ENCODE peak calls at places on chromosomes 3 and 15, in six cellular contexts. U is prostate gland, P is fibroblast of lung, J is substantia nigra, I is A549, M is aorta. A is an unnamed sample.

GRCh38 chr3:147388395-147389264 is 17.7 kb downstream of the ZIC4 start:
- DNase-seq in U (no peak), P (no peak), J (no peak), I (no peak), M (no peak), A (no peak)

GRCh38 chr15:93307513-93307912 is 218.5 kb upstream of the RGMA start:
- DNase-seq in U (no peak), P (no peak), J (no peak), I (no peak), M (no peak), A (no peak)

GRCh38 chr3:194075088-194075615 is 60.8 kb upstream of the HES1 start:
- DNase-seq in U (no peak), P (no peak), J (no peak), I (peak), M (no peak), A (no peak)

GRCh38 chr15:90911302-90911623 is 8.2 kb downstream of the MAN2A2 start:
- DNase-seq in U (no peak), P (no peak), J (no peak), I (no peak), M (no peak), A (no peak)

GRCh38 chr3:120147072-120147871 is 53.0 kb upstream of the GSK3B start:
- DNase-seq in U (peak), P (no peak), J (no peak), I (peak), M (no peak), A (peak)

GRCh38 chr3:186732169-186732766 is 15.1 kb downstream of the KNG1 start:
- DNase-seq in U (no peak), P (no peak), J (no peak), I (no peak), M (no peak), A (no peak)

GRCh38 chr3:14124223-14124614 is 451 bp downstream of the CHCHD4 start:
- DNase-seq in U (no peak), P (peak), J (peak), I (peak), M (peak), A (no peak)

GRCh38 chr3:188690932-188691331 is 480.8 kb upstream of the TPRG1 start:
- DNase-seq in U (no peak), P (no peak), J (no peak), I (no peak), M (no peak), A (no peak)

GRCh38 chr3:185318136-185318535 is 44.8 kb upstream of the MAP3K13 start:
- DNase-seq in U (no peak), P (no peak), J (no peak), I (peak), M (no peak), A (peak)

GRCh38 chr15:75531041-75531450 is 48.1 kb downstream of the PTPN9 start:
- DNase-seq in U (peak), P (peak), J (peak), I (no peak), M (peak), A (no peak)

GRCh38 chr15:66634540-66634939 is 67.5 kb upstream of the SMAD6 start:
- DNase-seq in U (no peak), P (no peak), J (no peak), I (no peak), M (no peak), A (no peak)

GRCh38 chr3:18351823-18352744 is 73.1 kb downstream of the SATB1 start:
- DNase-seq in U (peak), P (no peak), J (no peak), I (no peak), M (no peak), A (no peak)

GRCh38 chr3:60391292-60391691 is 860.0 kb downstream of the FHIT start:
- DNase-seq in U (no peak), P (peak), J (no peak), I (no peak), M (no peak), A (no peak)

GRCh38 chr3:99410789-99411311 is 227.5 kb upstream of the COL8A1 start:
- DNase-seq in U (no peak), P (peak), J (no peak), I (no peak), M (no peak), A (no peak)

GRCh38 chr3:157091096-157091833 is 68.7 kb downstream of the CCNL1 start:
- DNase-seq in U (no peak), P (no peak), J (no peak), I (no peak), M (no peak), A (no peak)

GRCh38 chr3:188316021-188316722 is 162.2 kb downstream of the LPP start:
- DNase-seq in U (no peak), P (peak), J (no peak), I (no peak), M (no peak), A (no peak)

GRCh38 chr3:99365396-99365795 is 273.0 kb upstream of the COL8A1 start:
- DNase-seq in U (no peak), P (no peak), J (no peak), I (no peak), M (no peak), A (no peak)

GRCh38 chr15:43518073-43518761 is 809 bp downstream of the MAP1A start:
- DNase-seq in U (no peak), P (peak), J (peak), I (no peak), M (no peak), A (no peak)

GRCh38 chr3:112437146-112438022 is 61.9 kb downstream of the BTLA start:
- DNase-seq in U (no peak), P (peak), J (no peak), I (peak), M (no peak), A (peak)

GRCh38 chr15:72179950-72180581 is 17.5 kb downstream of the GRAMD2A start:
- DNase-seq in U (no peak), P (no peak), J (peak), I (peak), M (peak), A (no peak)

GRCh38 chr3:119609301-119609700 is 11.6 kb downstream of the PLA1A start:
- DNase-seq in U (no peak), P (no peak), J (no peak), I (no peak), M (no peak), A (no peak)

GRCh38 chr3:71466483-71466882 is 117.0 kb downstream of the FOXP1 start:
- DNase-seq in U (no peak), P (no peak), J (peak), I (peak), M (no peak), A (no peak)

GRCh38 chr15:63491116-63491817 is 13.1 kb upstream of the USP3 start:
- DNase-seq in U (no peak), P (no peak), J (no peak), I (no peak), M (no peak), A (no peak)

GRCh38 chr3:132236701-132237651 is 80.2 kb upstream of the ACP3 start:
- DNase-seq in U (no peak), P (peak), J (no peak), I (no peak), M (no peak), A (no peak)

GRCh38 chr15:92393287-92393993 is at the start of gene ST8SIA2:
- DNase-seq in U (no peak), P (peak), J (no peak), I (peak), M (no peak), A (no peak)

GRCh38 chr3:108100906-108101305 is 10.1 kb upstream of the CD47 start:
- DNase-seq in U (no peak), P (no peak), J (no peak), I (no peak), M (no peak), A (no peak)

GRCh38 chr3:16587703-16588070 is 17.5 kb downstream of the DAZL start:
- DNase-seq in U (no peak), P (peak), J (no peak), I (no peak), M (no peak), A (no peak)

GRCh38 chr15:31077181-31077580 is 24.3 kb downstream of the TRPM1 start:
- DNase-seq in U (no peak), P (no peak), J (no peak), I (no peak), M (no peak), A (no peak)
- H3K27ac ChIP-seq in U (no peak), P (no peak), J (no peak), I (no peak), M (no peak), A (no peak)

GRCh38 chr15:78247895-78248294 is 13.5 kb upstream of the ACSBG1 start:
- DNase-seq in U (no peak), P (no peak), J (no peak), I (no peak), M (no peak), A (no peak)
- H3K27ac ChIP-seq in U (no peak), P (no peak), J (no peak), I (no peak), M (no peak), A (no peak)

GRCh38 chr3:29345923-29346322 is 65.1 kb downstream of the RBMS3 start:
- DNase-seq in U (no peak), P (no peak), J (no peak), I (no peak), M (no peak), A (no peak)

GRCh38 chr3:29346828-29347227 is 66.0 kb downstream of the RBMS3 start:
- DNase-seq in U (no peak), P (peak), J (no peak), I (no peak), M (no peak), A (no peak)

GRCh38 chr3:29349049-29349448 is 68.2 kb downstream of the RBMS3 start:
- DNase-seq in U (no peak), P (no peak), J (no peak), I (no peak), M (no peak), A (no peak)

GRCh38 chr3:29347412-29347811 is 66.5 kb downstream of the RBMS3 start:
- DNase-seq in U (no peak), P (no peak), J (no peak), I (no peak), M (no peak), A (no peak)

DNA sequence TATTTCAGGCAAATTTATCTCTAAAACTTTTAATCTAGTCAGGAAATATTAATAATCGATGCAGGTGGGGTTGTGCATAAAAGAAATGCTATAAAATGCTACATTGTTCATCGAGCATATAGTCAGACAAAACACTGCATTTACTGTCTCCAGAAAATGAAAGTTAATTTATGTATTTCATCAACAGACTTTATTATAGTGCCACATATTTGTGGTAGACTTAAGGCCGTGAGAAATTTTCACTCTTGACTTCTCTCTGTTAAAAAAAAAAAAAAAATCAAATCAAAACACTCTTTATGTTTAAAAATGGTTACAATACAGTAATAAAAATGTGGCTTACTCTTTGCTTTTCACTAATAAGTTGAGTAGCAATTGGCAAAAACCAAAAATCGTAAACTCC is 67.4 kb downstream of the RBMS3 start:
- DNase-seq in U (no peak), P (no peak), J (no peak), I (no peak), M (no peak), A (no peak)
- H3K27ac ChIP-seq in U (no peak), P (no peak), J (no peak), I (no peak), M (no peak), A (no peak)

DNA sequence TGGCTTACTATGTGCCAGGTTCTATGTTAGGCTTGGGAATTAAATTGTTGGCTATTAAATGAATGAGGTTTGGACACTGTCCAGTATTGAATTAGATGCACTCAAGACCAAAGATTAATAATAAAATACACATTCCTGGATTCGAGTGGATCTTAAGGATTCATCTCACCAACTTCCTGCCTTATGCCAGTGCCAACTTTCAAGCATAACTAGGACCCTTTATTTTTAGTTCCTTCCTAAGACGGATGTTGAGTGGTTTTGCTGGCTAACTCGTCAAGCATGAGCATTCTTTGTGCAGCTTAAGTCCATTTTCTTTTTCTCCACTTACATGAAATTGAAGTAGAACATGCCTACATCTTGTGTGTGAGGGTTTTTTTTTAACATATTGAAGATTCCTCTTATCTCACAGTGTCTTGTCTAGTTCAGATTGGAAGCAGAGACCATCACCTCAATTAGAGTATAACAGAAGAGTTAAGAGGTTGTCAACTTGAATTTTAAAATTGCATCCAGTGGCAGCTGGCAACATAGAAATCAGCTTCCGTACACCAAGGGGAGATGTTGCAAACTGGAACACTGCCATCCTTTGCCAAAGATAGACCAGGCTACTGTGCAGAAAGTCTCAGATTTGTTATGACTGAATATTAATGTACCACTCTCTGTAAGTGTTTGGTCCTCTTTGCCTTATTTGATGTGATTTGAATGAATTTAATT is 106.3 kb upstream of the BFSP2 start:
- DNase-seq in U (no peak), P (no peak), J (no peak), I (no peak), M (no peak), A (no peak)
- H3K27ac ChIP-seq in U (no peak), P (no peak), J (no peak), I (no peak), M (no peak), A (no peak)

GRCh38 chr3:40298075-40298474 is 11.4 kb upstream of the EIF1B start:
- DNase-seq in U (no peak), P (no peak), J (no peak), I (no peak), M (no peak), A (no peak)

GRCh38 chr3:40302784-40303183 is 6.7 kb upstream of the EIF1B start:
- DNase-seq in U (no peak), P (no peak), J (no peak), I (no peak), M (no peak), A (no peak)

GRCh38 chr3:40299130-40299720 is 10.3 kb upstream of the EIF1B start:
- DNase-seq in U (no peak), P (no peak), J (no peak), I (no peak), M (no peak), A (no peak)

GRCh38 chr3:40304352-40304751 is 5.2 kb upstream of the EIF1B start:
- DNase-seq in U (no peak), P (no peak), J (no peak), I (no peak), M (no peak), A (no peak)

DNA sequence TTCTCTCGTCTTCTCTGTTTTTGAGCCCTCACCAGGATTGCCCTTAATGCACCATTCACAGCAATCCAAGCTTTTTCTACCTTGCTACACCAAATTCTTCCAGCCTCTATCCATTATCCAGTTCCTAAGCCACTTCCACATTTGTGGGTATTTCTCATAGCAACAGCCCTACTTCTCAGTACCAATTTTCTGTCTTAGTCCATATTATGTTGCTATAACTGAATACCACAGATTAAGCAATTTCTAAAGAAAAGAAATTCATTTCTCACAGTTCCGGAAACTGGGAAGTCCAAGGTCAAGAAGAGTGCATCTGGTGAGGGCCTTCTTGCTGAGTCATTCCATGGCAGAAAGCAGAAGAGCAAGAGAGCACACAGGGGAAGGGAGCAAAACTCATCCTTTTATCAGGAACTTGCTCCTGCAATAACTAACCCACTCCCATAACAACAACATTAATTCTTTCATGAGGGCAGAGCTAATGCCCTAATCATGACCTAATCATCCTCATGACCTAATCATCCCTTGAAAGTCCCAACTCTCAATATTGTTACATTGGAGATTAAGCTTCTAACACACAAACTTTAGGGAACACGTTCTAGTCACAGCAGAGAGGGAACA is 9.7 kb upstream of the EIF1B start:
- DNase-seq in U (no peak), P (peak), J (no peak), I (peak), M (no peak), A (no peak)
- H3K27ac ChIP-seq in U (no peak), P (peak), J (no peak), I (peak), M (no peak), A (no peak)

GRCh38 chr3:15291589-15292541 is 40.5 kb downstream of the SH3BP5 start:
- DNase-seq in U (no peak), P (peak), J (no peak), I (no peak), M (no peak), A (no peak)
- H3K27ac ChIP-seq in U (peak), P (no peak), J (no peak), I (no peak), M (peak), A (no peak)

GRCh38 chr3:81270603-81271371 is 490.7 kb downstream of the GBE1 start:
- DNase-seq in U (no peak), P (no peak), J (no peak), I (peak), M (no peak), A (no peak)
- H3K27ac ChIP-seq in U (no peak), P (no peak), J (no peak), I (peak), M (no peak), A (no peak)

GRCh38 chr15:59491062-59491461 is 53.1 kb downstream of the FAM81A start:
- DNase-seq in U (no peak), P (no peak), J (peak), I (no peak), M (no peak), A (no peak)

DNA sequence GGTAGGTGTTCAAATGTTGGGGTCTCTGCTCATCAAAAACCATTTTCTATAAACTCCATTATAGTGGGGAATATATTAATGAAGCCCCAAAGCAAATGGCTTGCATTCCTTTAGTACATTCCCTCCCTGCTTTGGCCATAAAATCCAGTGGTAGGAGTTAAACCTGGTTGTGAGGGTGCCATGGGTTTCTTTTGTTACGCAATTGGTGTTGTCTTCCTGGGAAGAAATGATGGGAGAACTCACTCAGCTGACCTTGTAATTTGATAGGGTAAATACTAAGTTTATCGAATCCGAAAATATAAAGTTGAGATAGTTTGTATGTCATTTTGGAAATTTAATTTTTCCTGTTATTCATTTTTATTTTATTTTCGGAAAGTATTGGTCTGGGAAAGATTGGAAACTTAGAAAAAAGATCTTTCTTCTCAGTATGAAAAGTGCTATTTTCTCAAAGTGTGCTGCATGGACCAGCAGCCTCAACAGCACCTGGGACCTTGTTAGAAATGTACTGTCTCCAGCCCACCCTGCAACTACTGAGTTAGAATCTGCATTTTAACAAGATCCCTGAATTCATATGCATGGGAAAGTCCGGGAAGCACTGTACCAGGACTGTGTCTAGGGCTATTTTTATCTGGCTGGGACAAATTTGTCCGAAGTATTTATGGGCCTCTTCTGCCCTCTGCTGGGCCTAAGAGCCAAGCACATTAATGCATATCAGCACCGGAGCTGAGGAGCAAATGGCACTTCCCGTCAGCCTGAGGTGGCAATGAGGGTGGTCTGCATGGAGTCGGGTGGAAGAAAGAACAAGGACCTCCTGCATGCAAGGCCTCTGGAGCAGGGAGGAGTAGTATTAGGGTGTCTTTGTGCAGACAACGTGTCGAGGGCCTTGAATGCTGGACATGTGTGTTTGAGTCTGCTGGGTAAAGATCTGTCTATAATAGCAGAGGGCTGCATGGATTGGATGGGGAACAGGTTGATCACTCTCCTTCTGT is 54.7 kb downstream of the FAM81A start:
- DNase-seq in U (peak), P (peak), J (peak), I (peak), M (peak), A (no peak)
- H3K27ac ChIP-seq in U (no peak), P (no peak), J (peak), I (peak), M (no peak), A (no peak)

GRCh38 chr3:43706342-43706741 is 15.6 kb downstream of the ABHD5 start:
- DNase-seq in U (no peak), P (no peak), J (no peak), I (no peak), M (no peak), A (no peak)

GRCh38 chr3:43707998-43708397 is 17.3 kb downstream of the ABHD5 start:
- DNase-seq in U (no peak), P (peak), J (no peak), I (peak), M (no peak), A (peak)

GRCh38 chr3:43710607-43711006 is 19.9 kb downstream of the ABHD5 start:
- DNase-seq in U (no peak), P (no peak), J (no peak), I (no peak), M (no peak), A (no peak)

GRCh38 chr3:43707266-43707665 is 16.5 kb downstream of the ABHD5 start:
- DNase-seq in U (peak), P (no peak), J (no peak), I (no peak), M (no peak), A (no peak)

GRCh38 chr3:43709022-43709421 is 18.3 kb downstream of the ABHD5 start:
- DNase-seq in U (no peak), P (peak), J (no peak), I (no peak), M (no peak), A (no peak)
- H3K27ac ChIP-seq in U (no peak), P (no peak), J (peak), I (no peak), M (no peak), A (no peak)

GRCh38 chr3:11116336-11117059 is 37.8 kb upstream of the HRH1 start:
- DNase-seq in U (no peak), P (no peak), J (no peak), I (no peak), M (no peak), A (no peak)

GRCh38 chr3:11115548-11115947 is 38.7 kb upstream of the HRH1 start:
- DNase-seq in U (no peak), P (no peak), J (no peak), I (no peak), M (no peak), A (no peak)

GRCh38 chr3:11118181-11118682 is 36.1 kb upstream of the HRH1 start:
- DNase-seq in U (no peak), P (peak), J (no peak), I (no peak), M (peak), A (no peak)

GRCh38 chr3:11120091-11120845 is 34.0 kb upstream of the HRH1 start:
- DNase-seq in U (no peak), P (no peak), J (no peak), I (no peak), M (peak), A (no peak)

GRCh38 chr3:11117591-11117990 is 36.7 kb upstream of the HRH1 start:
- DNase-seq in U (no peak), P (no peak), J (no peak), I (no peak), M (no peak), A (no peak)
- H3K27ac ChIP-seq in U (no peak), P (no peak), J (no peak), I (no peak), M (no peak), A (no peak)

A was measured in epithelial cell of prostate.